ENCODE peak calls at places on chromosomes 7 and 10, in seven cellular contexts. O is stimulated activated CD4-positive, alpha-beta T cell treated with anti-CD3 and anti-CD28 coated beads, Interleukin-2, amount 100 ng/mL, for 48 hours; P is NAMALWA; B is fibroblast of gingiva; F is NCI-H1092; L is upper lobe of right lung; Y is esophagus squamous epithelium. R is an unnamed sample.

GRCh38 chr7:21611129-21611528 is 68.3 kb downstream of the DNAH11 start:
- DNase-seq in O (no peak), L (no peak), P (no peak), Y (no peak), B (no peak), F (no peak), R (no peak)

GRCh38 chr10:132926070-132926469 is 16.3 kb downstream of the CFAP46 start:
- DNase-seq in O (no peak), P (no peak), F (no peak), B (no peak), L (peak; percentile 53), Y (no peak), R (no peak)

GRCh38 chr7:167087-167855 is 25.1 kb upstream of the FAM20C start:
- DNase-seq in Y (no peak), O (no peak), L (peak; percentile 73), P (no peak), B (no peak), F (no peak), R (no peak)

GRCh38 chr10:46523881-46524470 is 32.5 kb downstream of the GPRIN2 start:
- DNase-seq in Y (no peak), O (no peak), L (peak; percentile 62), B (no peak), F (no peak), P (no peak), R (peak; percentile 48)

GRCh38 chr7:44075296-44076075 is 6.8 kb downstream of the POLM start:
- DNase-seq in L (no peak), F (no peak), B (no peak), Y (no peak), O (no peak), P (no peak), R (no peak)

GRCh38 chr7:135254-135653 is 57.1 kb upstream of the FAM20C start:
- DNase-seq in L (peak; percentile 51), Y (no peak), F (no peak), P (no peak), B (no peak), O (no peak), R (peak; percentile 30)

GRCh38 chr10:101032637-101033201 is 1.7 kb downstream of the SFXN3 start:
- DNase-seq in O (peak; percentile 35), L (no peak), F (no peak), P (no peak), Y (no peak), B (peak; percentile 79), R (no peak)

GRCh38 chr10:127977368-127978009 is 70.6 kb downstream of the PTPRE start:
- DNase-seq in O (no peak), F (no peak), Y (no peak), B (peak; percentile 57), L (peak; percentile 80), P (no peak), R (no peak)

GRCh38 chr10:77898323-77899079 is 28.1 kb downstream of the DLG5 start:
- DNase-seq in P (no peak), F (no peak), Y (no peak), O (no peak), L (peak; percentile 69), B (no peak), R (no peak)

R was measured in endodermal cell.